ENCODE peak calls at places on chromosome 20, in six cellular contexts. T, L, N, M, F and J are unnamed samples.
A peak's percentile ranks its signal among the peaks of the same experiment; 100 is the strongest.

GRCh38 chr20:10110151-10110550 is 75.4 kb downstream of the ANKEF1 start:
- DNase-seq in T (no peak), L (no peak), N (no peak), M (no peak), F (no peak), J (no peak)

GRCh38 chr20:24370911-24371695 is 98.3 kb upstream of the SYNDIG1 start:
- DNase-seq in T (no peak), L (no peak), N (no peak), M (no peak), F (no peak), J (no peak)

GRCh38 chr20:47391276-47392010 is 34.9 kb upstream of the ZMYND8 start:
- DNase-seq in T (no peak), L (no peak), N (no peak), M (no peak), F (no peak), J (no peak)

GRCh38 chr20:57048027-57048869 is 218.2 kb downstream of the BMP7 start:
- DNase-seq in T (no peak), L (peak; percentile 76), N (peak; percentile 86), M (no peak), F (peak; percentile 33), J (peak; percentile 62)

GRCh38 chr20:24651171-24651972 is 181.9 kb downstream of the SYNDIG1 start:
- DNase-seq in T (no peak), L (no peak), N (no peak), M (no peak), F (no peak), J (no peak)

GRCh38 chr20:61757678-61758555 is 307.8 kb downstream of the TAF4 start:
- DNase-seq in T (no peak), L (no peak), N (no peak), M (no peak), F (no peak), J (no peak)

GRCh38 chr20:36571564-36572504 is 1.6 kb upstream of the TGIF2 start:
- DNase-seq in T (no peak), L (peak; percentile 93), N (no peak), M (no peak), F (peak; percentile 39), J (no peak)

GRCh38 chr20:61879694-61880093 is 186.0 kb downstream of the TAF4 start:
- DNase-seq in T (no peak), L (no peak), N (no peak), M (no peak), F (no peak), J (no peak)

GRCh38 chr20:32231847-32232246 is 24.2 kb downstream of the POFUT1 start:
- DNase-seq in T (no peak), L (no peak), N (no peak), M (no peak), F (no peak), J (peak; percentile 23)